ENCODE peak calls at places on chromosomes 6 and 20, in five cellular contexts. One of them, this sample, is unnamed.

GRCh38 chr6:168370310-168370991 is 50.9 kb upstream of the DACT2 start:
- DNase-seq in H1: peak; percentile 46
- DNase-seq in transverse colon: peak; percentile 85
- DNase-seq in heart left ventricle: peak; percentile 75
- DNase-seq in adrenal gland: peak; percentile 56
- DNase-seq in this sample: peak; percentile 45

GRCh38 chr20:63005862-63006564 is 751 bp downstream of the BHLHE23 start:
- DNase-seq in H1: no peak
- DNase-seq in transverse colon: no peak
- DNase-seq in heart left ventricle: no peak
- DNase-seq in adrenal gland: no peak
- DNase-seq in this sample: no peak

GRCh38 chr20:33407796-33408195 is 6.5 kb upstream of the CDK5RAP1 start:
- DNase-seq in H1: no peak
- DNase-seq in transverse colon: no peak
- DNase-seq in heart left ventricle: no peak
- DNase-seq in adrenal gland: no peak
- DNase-seq in this sample: no peak

GRCh38 chr6:30013296-30013922 is 47.7 kb upstream of the POLR1H start:
- DNase-seq in H1: peak; percentile 31
- DNase-seq in transverse colon: no peak
- DNase-seq in heart left ventricle: peak; percentile 41
- DNase-seq in adrenal gland: no peak
- DNase-seq in this sample: no peak

GRCh38 chr6:79536615-79536968 is 638 bp downstream of the LCA5 start:
- DNase-seq in H1: no peak
- DNase-seq in transverse colon: peak; percentile 17
- DNase-seq in heart left ventricle: peak; percentile 58
- DNase-seq in adrenal gland: peak; percentile 47
- DNase-seq in this sample: peak; percentile 15

GRCh38 chr6:3438190-3439167 is 18.4 kb downstream of the SLC22A23 start:
- DNase-seq in H1: no peak
- DNase-seq in transverse colon: peak; percentile 25
- DNase-seq in heart left ventricle: no peak
- DNase-seq in adrenal gland: no peak
- DNase-seq in this sample: no peak

GRCh38 chr6:157078326-157078725 is 245.0 kb downstream of the TMEM242 start:
- DNase-seq in H1: no peak
- DNase-seq in transverse colon: no peak
- DNase-seq in heart left ventricle: no peak
- DNase-seq in adrenal gland: no peak
- DNase-seq in this sample: no peak

GRCh38 chr6:113855500-113856010 is 1.6 kb upstream of the MARCKS start:
- DNase-seq in H1: no peak
- DNase-seq in transverse colon: peak; percentile 28
- DNase-seq in heart left ventricle: no peak
- DNase-seq in adrenal gland: peak; percentile 13
- DNase-seq in this sample: peak; percentile 20

GRCh38 chr6:20847904-20848303 is 313.6 kb downstream of the CDKAL1 start:
- DNase-seq in H1: no peak
- DNase-seq in transverse colon: no peak
- DNase-seq in heart left ventricle: no peak
- DNase-seq in adrenal gland: no peak
- DNase-seq in this sample: no peak

GRCh38 chr20:46605181-46605580 is 46.1 kb downstream of the SLC13A3 start:
- DNase-seq in H1: no peak
- DNase-seq in transverse colon: no peak
- DNase-seq in heart left ventricle: no peak
- DNase-seq in adrenal gland: no peak
- DNase-seq in this sample: no peak

GRCh38 chr6:108896111-108896661 is 48.0 kb downstream of the ARMC2 start:
- DNase-seq in H1: no peak
- DNase-seq in transverse colon: no peak
- DNase-seq in heart left ventricle: no peak
- DNase-seq in adrenal gland: no peak
- DNase-seq in this sample: no peak

GRCh38 chr6:26743157-26743821 is 83.7 kb upstream of the ZNF322 start:
- DNase-seq in H1: no peak
- DNase-seq in transverse colon: no peak
- DNase-seq in heart left ventricle: no peak
- DNase-seq in adrenal gland: no peak
- DNase-seq in this sample: no peak

GRCh38 chr20:57247292-57247975 is 19.0 kb downstream of the BMP7 start:
- DNase-seq in H1: no peak
- DNase-seq in transverse colon: no peak
- DNase-seq in heart left ventricle: no peak
- DNase-seq in adrenal gland: no peak
- DNase-seq in this sample: no peak

GRCh38 chr20:44336086-44336485 is 757 bp upstream of the R3HDML start:
- DNase-seq in H1: peak; percentile 58
- DNase-seq in transverse colon: no peak
- DNase-seq in heart left ventricle: no peak
- DNase-seq in adrenal gland: no peak
- DNase-seq in this sample: no peak

GRCh38 chr20:44334709-44335108 is 2.1 kb upstream of the R3HDML start:
- DNase-seq in H1: no peak
- DNase-seq in transverse colon: no peak
- DNase-seq in heart left ventricle: no peak
- DNase-seq in adrenal gland: no peak
- DNase-seq in this sample: no peak

GRCh38 chr20:44335675-44336074 is 1.2 kb upstream of the R3HDML start:
- DNase-seq in H1: no peak
- DNase-seq in transverse colon: no peak
- DNase-seq in heart left ventricle: no peak
- DNase-seq in adrenal gland: no peak
- DNase-seq in this sample: no peak

GRCh38 chr20:44334306-44334705 is 2.5 kb upstream of the R3HDML start:
- DNase-seq in H1: no peak
- DNase-seq in transverse colon: no peak
- DNase-seq in heart left ventricle: no peak
- DNase-seq in adrenal gland: no peak
- DNase-seq in this sample: no peak

DNA sequence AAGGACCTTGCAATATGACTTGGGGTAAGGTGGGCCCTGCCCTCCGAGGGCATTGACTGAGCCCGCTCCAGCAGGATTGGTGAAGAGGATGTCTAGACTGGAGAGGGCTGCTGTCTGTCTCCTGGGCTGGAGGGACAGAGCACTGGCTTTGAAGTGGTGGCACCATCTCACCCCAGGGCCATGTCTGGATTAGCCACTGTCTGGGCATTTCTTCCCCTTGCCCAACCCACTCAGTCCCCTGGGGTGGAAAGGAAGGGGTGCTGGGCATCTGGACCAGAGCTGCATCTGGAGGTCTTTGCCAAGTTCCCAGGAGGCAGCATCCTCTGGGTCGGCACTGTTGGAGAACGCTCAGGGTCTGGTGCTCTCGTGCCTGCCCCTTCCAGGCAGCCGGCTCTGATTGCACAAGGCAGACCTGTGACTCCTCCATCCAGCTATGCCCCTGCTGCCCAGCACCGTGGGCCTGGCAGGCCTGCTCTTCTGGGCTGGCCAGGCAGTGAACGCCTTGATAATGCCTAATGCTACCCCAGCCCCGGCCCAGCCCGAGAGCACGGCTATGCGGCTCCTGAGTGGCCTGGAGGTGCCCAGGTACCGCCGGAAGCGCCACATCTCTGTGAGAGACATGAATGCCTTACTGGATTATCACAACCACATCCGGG is at the start of gene R3HDML:
- DNase-seq in H1: no peak
- DNase-seq in transverse colon: no peak
- DNase-seq in heart left ventricle: no peak
- DNase-seq in adrenal gland: no peak
- DNase-seq in this sample: no peak
- H3K4me1 ChIP-seq in H1: peaks cover 12% of the 10 kb centered on the region
- H3K4me1 ChIP-seq in transverse colon: no peaks in the 10 kb centered on the region
- H3K4me1 ChIP-seq in heart left ventricle: no peaks in the 10 kb centered on the region
- H3K4me1 ChIP-seq in adrenal gland: no peaks in the 10 kb centered on the region
- H3K4me1 ChIP-seq in this sample: no peaks in the 10 kb centered on the region

GRCh38 chr20:44966030-44966961 is at the start of gene STK4:
- DNase-seq in H1: peak; percentile 75
- DNase-seq in transverse colon: peak; percentile 97
- DNase-seq in heart left ventricle: peak; percentile 94
- DNase-seq in adrenal gland: peak; percentile 93
- DNase-seq in this sample: peak; percentile 85
- TF ChIP-seq POLR2A in H1: no peak
- TF ChIP-seq POLR2A in transverse colon: peak; percentile 96
- TF ChIP-seq POLR2A in heart left ventricle: no peak
- TF ChIP-seq POLR2A in adrenal gland: peak; percentile 93
- TF ChIP-seq POLR2A in this sample: peak; percentile 88

DNA sequence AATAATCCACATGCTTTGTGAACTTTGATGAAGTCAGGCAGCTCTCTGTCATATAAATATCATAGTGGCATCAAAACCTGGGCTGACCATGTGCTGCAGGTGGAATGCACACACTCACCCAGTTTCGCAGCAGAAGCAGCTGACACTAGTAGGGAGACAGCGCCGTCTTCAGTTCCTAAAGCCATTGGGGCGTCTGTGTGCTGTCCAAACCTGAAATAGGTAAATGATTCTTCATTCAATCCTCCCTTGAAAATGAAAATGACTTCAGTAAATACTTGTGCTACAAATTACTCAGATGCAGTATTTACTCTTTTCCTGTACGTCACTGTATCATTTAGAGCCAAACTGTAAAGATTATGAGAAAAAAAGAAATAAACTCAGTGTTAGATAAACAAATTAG is 127.5 kb downstream of the EYA4 start:
- DNase-seq in H1: no peak
- DNase-seq in transverse colon: no peak
- DNase-seq in heart left ventricle: no peak
- DNase-seq in adrenal gland: no peak
- DNase-seq in this sample: no peak
- H3K4me1 ChIP-seq in H1: no peaks in the 10 kb centered on the region
- H3K4me1 ChIP-seq in transverse colon: no peaks in the 10 kb centered on the region
- H3K4me1 ChIP-seq in heart left ventricle: no peaks in the 10 kb centered on the region
- H3K4me1 ChIP-seq in adrenal gland: no peaks in the 10 kb centered on the region
- H3K4me1 ChIP-seq in this sample: no peaks in the 10 kb centered on the region

GRCh38 chr6:43427406-43428111 is at the start of gene ABCC10:
- DNase-seq in H1: peak; percentile 79
- DNase-seq in transverse colon: peak; percentile 96
- DNase-seq in heart left ventricle: peak; percentile 95
- DNase-seq in adrenal gland: peak; percentile 97
- DNase-seq in this sample: peak; percentile 84
- TF ChIP-seq POLR2A in H1: no peak
- TF ChIP-seq POLR2A in transverse colon: peak; percentile 52
- TF ChIP-seq POLR2A in heart left ventricle: no peak
- TF ChIP-seq POLR2A in adrenal gland: peak; percentile 66
- TF ChIP-seq POLR2A in this sample: no peak

DNA sequence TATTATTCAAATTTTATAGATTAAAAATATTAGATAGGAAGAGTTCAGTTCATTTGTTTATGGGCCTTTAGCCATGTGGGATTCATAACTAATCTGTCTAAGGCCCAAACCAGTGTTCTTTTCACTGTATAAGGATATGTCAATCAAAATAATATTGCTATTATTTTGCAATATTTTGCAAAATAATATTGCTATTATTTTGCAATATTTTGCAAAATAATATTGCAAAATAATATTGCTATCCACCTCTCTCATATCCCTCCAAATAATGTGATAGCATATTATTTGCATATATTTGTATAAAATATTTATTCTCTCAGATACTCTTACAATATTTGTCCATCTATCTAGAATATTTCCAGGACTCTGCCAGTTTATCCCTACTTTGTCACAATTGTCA is 595.3 kb upstream of the PTCHD4 start:
- DNase-seq in H1: no peak
- DNase-seq in transverse colon: no peak
- DNase-seq in heart left ventricle: no peak
- DNase-seq in adrenal gland: no peak
- DNase-seq in this sample: no peak
- H3K4me1 ChIP-seq in H1: no peaks in the 10 kb centered on the region
- H3K4me1 ChIP-seq in transverse colon: no peaks in the 10 kb centered on the region
- H3K4me1 ChIP-seq in heart left ventricle: no peaks in the 10 kb centered on the region
- H3K4me1 ChIP-seq in adrenal gland: no peaks in the 10 kb centered on the region
- H3K4me1 ChIP-seq in this sample: no peaks in the 10 kb centered on the region

This sample was measured in tibial nerve.